ENCODE peak calls at places on chromosomes 7 and 10, in six cellular contexts. R is transverse colon, O is A549, S is left ventricle myocardium inferior, C is aorta, J is DND-41. A is an unnamed sample. For H3K4me1, the result is how much of the 10 kb centered on the place peaks cover.

GRCh38 chr10:15370741-15371701 is at the start of gene FAM171A1:
- DNase-seq in R (peak), O (peak), S (peak), C (peak), J (peak), A (peak)

GRCh38 chr7:31095286-31096197 is 43.4 kb downstream of the ADCYAP1R1 start:
- DNase-seq in R (no peak), O (no peak), S (no peak), C (no peak), J (no peak), A (no peak)

GRCh38 chr7:139598642-139599041 is 75.2 kb downstream of the CLEC2L start:
- DNase-seq in R (no peak), O (peak), S (no peak), C (no peak), J (no peak), A (no peak)

GRCh38 chr7:50657341-50657873 is 92.2 kb upstream of the DDC start:
- DNase-seq in R (peak), O (no peak), S (peak), C (peak), J (no peak), A (no peak)

GRCh38 chr10:77163670-77164348 is 473.8 kb downstream of the KCNMA1 start:
- DNase-seq in R (peak), O (peak), S (no peak), C (peak), J (no peak), A (no peak)

GRCh38 chr7:44765579-44766415 is 17.1 kb downstream of the ZMIZ2 start:
- DNase-seq in R (no peak), O (no peak), S (no peak), C (no peak), J (no peak), A (no peak)

GRCh38 chr7:138226001-138226476 is 149.8 kb downstream of the AKR1D1 start:
- DNase-seq in R (no peak), O (no peak), S (no peak), C (no peak), J (no peak), A (peak)

GRCh38 chr10:27724287-27724686 is 21.3 kb downstream of the MKX start:
- DNase-seq in R (no peak), O (no peak), S (no peak), C (no peak), J (no peak), A (peak)

GRCh38 chr10:1116696-1117254 is 60.6 kb downstream of the WDR37 start:
- DNase-seq in R (no peak), O (no peak), S (no peak), C (no peak), J (no peak), A (no peak)

GRCh38 chr10:113899952-113900598 is 45.6 kb downstream of the NHLRC2 start:
- DNase-seq in R (no peak), O (no peak), S (no peak), C (no peak), J (no peak), A (no peak)

GRCh38 chr7:77649950-77650349 is 46.3 kb upstream of the RSBN1L start:
- DNase-seq in R (no peak), O (peak), S (no peak), C (no peak), J (no peak), A (no peak)

GRCh38 chr10:97916586-97916985 is 66.9 kb downstream of the GOLGA7B start:
- DNase-seq in R (no peak), O (no peak), S (no peak), C (no peak), J (no peak), A (no peak)

GRCh38 chr10:70496341-70497119 is 18.0 kb downstream of the PALD1 start:
- DNase-seq in R (no peak), O (no peak), S (no peak), C (no peak), J (no peak), A (no peak)

GRCh38 chr10:70494536-70494935 is 16.0 kb downstream of the PALD1 start:
- DNase-seq in R (no peak), O (no peak), S (no peak), C (no peak), J (peak), A (no peak)

GRCh38 chr10:70497120-70497545 is 18.6 kb downstream of the PALD1 start:
- DNase-seq in R (no peak), O (no peak), S (no peak), C (no peak), J (no peak), A (no peak)

GRCh38 chr10:70494966-70495365 is 16.4 kb downstream of the PALD1 start:
- DNase-seq in R (peak), O (no peak), S (no peak), C (peak), J (no peak), A (no peak)

DNA sequence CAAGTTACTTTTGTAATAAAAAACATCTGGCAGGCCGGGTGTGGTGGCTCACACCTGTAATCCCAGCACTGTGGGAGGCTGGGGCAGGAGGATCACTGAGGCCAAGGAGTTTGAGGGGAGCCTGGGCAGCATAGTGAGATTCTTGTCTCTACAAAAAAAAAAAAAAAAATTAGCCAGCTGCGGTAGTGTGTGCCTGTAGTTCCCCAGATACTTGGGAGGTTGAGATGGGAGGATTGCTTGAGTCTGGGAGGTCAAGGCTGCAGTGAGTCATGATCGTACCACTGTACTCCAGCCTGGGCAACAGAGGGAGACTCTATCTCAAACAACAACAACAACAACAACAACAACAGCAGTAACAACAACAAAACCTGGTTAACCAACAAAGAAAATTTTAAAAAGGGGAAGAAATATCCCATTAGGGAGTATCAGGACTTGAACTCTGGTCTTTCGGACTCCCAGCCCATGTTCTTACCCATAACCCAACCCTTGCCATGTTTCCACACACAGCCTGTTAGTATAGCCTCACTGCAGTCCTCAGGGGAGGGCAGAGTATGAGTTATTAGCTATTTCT is 17.2 kb downstream of the PALD1 start:
- DNase-seq in R (no peak), O (no peak), S (no peak), C (no peak), J (no peak), A (no peak)
- H3K4me1 ChIP-seq in R (under half), O (under half), S (half or more), C (under half), J (under half), A (under half)

GRCh38 chr7:37409456-37409855 is 39.2 kb downstream of the ELMO1 start:
- DNase-seq in R (no peak), O (no peak), S (no peak), C (no peak), J (no peak), A (no peak)
- H3K4me1 ChIP-seq in R (under half), O (under half), S (half or more), C (under half), J (under half), A (under half)

GRCh38 chr10:87847550-87847949 is 15.8 kb downstream of the KLLN start:
- DNase-seq in R (no peak), O (no peak), S (no peak), C (no peak), J (no peak), A (no peak)
- H3K4me1 ChIP-seq in R (under half), O (half or more), S (under half), C (under half), J (under half), A (under half)

DNA sequence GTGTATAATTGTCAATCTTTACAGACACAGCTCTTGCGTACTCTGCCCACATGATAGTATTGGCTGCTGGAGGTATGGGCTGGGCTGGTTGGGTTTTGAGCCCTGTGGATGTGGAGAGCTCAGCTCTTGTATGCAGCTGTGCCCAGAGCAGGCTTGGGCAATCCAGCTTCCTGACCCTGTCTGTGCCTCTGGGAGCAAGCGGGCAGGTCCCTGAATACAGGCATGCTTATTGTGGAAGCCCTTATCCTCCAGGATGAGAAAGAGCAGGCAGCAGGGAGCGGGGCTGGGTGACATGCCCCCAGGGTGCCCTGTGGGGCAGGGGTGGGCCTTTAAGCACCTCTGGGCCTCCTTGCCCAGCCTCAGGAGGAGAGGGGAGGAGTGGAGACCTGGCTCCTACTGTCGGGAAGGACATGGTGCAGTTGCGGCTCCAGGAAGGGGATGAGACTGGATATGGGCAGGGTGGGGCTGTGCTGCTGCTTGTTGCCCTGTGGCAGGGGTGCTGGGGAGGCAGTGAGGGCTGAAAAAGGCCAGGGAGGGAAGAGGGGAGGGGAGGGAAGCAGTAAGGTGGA is 32.7 kb upstream of the SH2D4B start:
- DNase-seq in R (peak), O (no peak), S (no peak), C (no peak), J (no peak), A (no peak)
- H3K4me1 ChIP-seq in R (under half), O (half or more), S (half or more), C (under half), J (under half), A (under half)

GRCh38 chr7:156106107-156106426 is 293.8 kb upstream of the SHH start:
- DNase-seq in R (no peak), O (no peak), S (no peak), C (no peak), J (no peak), A (no peak)
- H3K4me1 ChIP-seq in R (under half), O (under half), S (under half), C (under half), J (under half), A (under half)

DNA sequence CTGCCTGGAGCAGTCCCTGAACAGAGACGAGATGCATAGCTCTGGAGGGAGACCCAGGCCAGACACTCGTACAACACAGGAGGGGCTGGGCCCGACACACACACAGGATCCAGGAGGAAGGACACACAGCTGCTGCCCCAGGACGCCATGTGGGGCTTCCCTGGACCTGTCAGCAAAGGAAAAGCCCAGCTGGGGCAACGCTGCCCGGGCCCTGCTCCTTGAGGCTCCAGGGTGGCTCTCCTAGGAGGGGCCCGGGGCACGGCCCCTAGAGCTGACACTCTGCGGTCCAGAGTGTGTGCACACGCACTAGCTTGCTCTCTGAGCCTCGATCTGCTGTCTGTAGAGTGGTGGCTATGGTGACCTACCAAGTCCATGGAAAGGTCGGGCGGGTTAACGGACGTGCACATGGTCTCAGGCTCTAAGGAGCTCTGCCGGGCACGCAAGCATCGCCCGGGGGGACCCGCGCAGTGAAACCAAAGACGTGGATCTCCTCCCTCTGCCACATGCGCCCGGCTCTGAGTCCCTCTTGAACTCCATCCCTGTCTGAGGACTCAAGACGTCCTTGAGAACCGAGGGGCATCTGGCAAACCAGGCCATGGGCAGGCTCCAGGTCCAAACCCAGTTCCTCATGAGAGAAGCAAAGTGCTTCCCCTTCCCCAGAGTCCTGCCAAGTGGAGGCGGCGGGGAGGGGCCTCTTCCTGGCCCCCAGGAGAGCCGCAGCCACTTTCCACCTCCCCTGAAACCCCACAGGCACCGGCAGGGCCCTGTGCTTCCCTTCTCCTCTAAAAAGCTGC is 279.0 kb downstream of the ELFN1 start:
- DNase-seq in R (no peak), O (no peak), S (peak), C (peak), J (no peak), A (no peak)
- H3K4me1 ChIP-seq in R (under half), O (under half), S (under half), C (under half), J (under half), A (under half)

A was measured in SJCRH30.